ENCODE peak calls at places on chromosomes 16 and 17, in five cellular contexts. X, J, N, P and R are unnamed samples.

GRCh38 chr16:21150375-21151001 is at the start of gene DNAH3:
- DNase-seq in X (peak), P (no peak), J (no peak), N (peak), R (no peak)

GRCh38 chr17:64638552-64639198 is 23.4 kb downstream of the SMURF2 start:
- DNase-seq in P (no peak), N (no peak), X (no peak), J (no peak), R (no peak)

GRCh38 chr17:19900809-19901208 is 33.1 kb upstream of the ULK2 start:
- DNase-seq in J (no peak), X (no peak), P (no peak), N (no peak), R (no peak)

GRCh38 chr17:80708497-80708896 is 163.9 kb downstream of the RPTOR start:
- DNase-seq in N (no peak), J (no peak), P (no peak), X (no peak), R (no peak)

GRCh38 chr16:56102159-56102798 is 89.0 kb upstream of the GNAO1 start:
- DNase-seq in X (no peak), N (peak), J (peak), P (no peak), R (no peak)

GRCh38 chr16:88773812-88774291 is 11.2 kb downstream of the PIEZO1 start:
- DNase-seq in N (peak), J (peak), P (peak), X (peak), R (no peak)

GRCh38 chr16:86219655-86220445 is 290.5 kb upstream of the FOXF1 start:
- DNase-seq in J (peak), X (no peak), N (peak), P (no peak), R (peak)

GRCh38 chr17:633641-634091 is 81.0 kb downstream of the VPS53 start:
- DNase-seq in N (no peak), X (no peak), P (peak), J (peak), R (no peak)

GRCh38 chr16:55370762-55371482 is 46.9 kb downstream of the IRX6 start:
- DNase-seq in X (peak), P (no peak), N (peak), J (peak), R (no peak)

GRCh38 chr16:5633845-5634440 is 536.3 kb upstream of the EEF2KMT start:
- DNase-seq in N (no peak), J (no peak), X (no peak), P (no peak), R (no peak)

GRCh38 chr16:21684199-21684598 is 20.4 kb downstream of the OTOA start:
- DNase-seq in N (peak), X (no peak), J (no peak), P (no peak), R (no peak)

GRCh38 chr16:64397945-64398508 is 723.8 kb downstream of the CDH11 start:
- DNase-seq in N (no peak), X (no peak), J (no peak), P (no peak), R (no peak)

GRCh38 chr17:21385281-21385845 is 9.2 kb downstream of the KCNJ12 start:
- DNase-seq in P (no peak), N (no peak), J (no peak), X (no peak), R (no peak)

GRCh38 chr16:27253526-27253930 is 15.0 kb downstream of the NSMCE1 start:
- DNase-seq in J (no peak), N (no peak), P (peak), X (no peak), R (no peak)

GRCh38 chr16:79509221-79509631 is 91.3 kb downstream of the MAF start:
- DNase-seq in P (no peak), N (peak), X (no peak), J (peak), R (no peak)

GRCh38 chr17:44093231-44093900 is 22.8 kb downstream of the G6PC3 start:
- DNase-seq in J (no peak), N (no peak), X (no peak), P (no peak), R (no peak)

GRCh38 chr17:7667616-7668406 is 17.1 kb downstream of the ATP1B2 start:
- DNase-seq in X (no peak), P (no peak), J (no peak), N (no peak), R (no peak)

GRCh38 chr17:77881545-77881944 is 77.0 kb upstream of the TNRC6C start:
- DNase-seq in P (no peak), X (peak), J (peak), N (peak), R (no peak)

GRCh38 chr17:77692571-77693161 is 265.8 kb upstream of the TNRC6C start:
- DNase-seq in N (no peak), X (no peak), J (no peak), P (no peak), R (peak)

GRCh38 chr17:75875940-75876189 is 2.5 kb downstream of the TRIM47 start:
- DNase-seq in J (peak), P (no peak), X (no peak), N (no peak), R (no peak)

GRCh38 chr17:27996157-27997043 is 46.1 kb upstream of the NLK start:
- DNase-seq in X (no peak), P (no peak), J (no peak), N (no peak), R (no peak)

GRCh38 chr17:32335046-32335445 is 6.9 kb downstream of the C17orf75 start:
- DNase-seq in P (no peak), J (no peak), X (no peak), N (no peak), R (no peak)

GRCh38 chr16:4273858-4274291 is 1.1 kb upstream of the TFAP4 start:
- DNase-seq in J (peak), P (no peak), N (peak), X (peak), R (no peak)

GRCh38 chr17:79404136-79404911 is 206.5 kb downstream of the RBFOX3 start:
- DNase-seq in J (no peak), N (no peak), X (no peak), P (no peak), R (no peak)

GRCh38 chr16:383326-384020 is 1.7 kb upstream of the PGAP6 start:
- DNase-seq in J (no peak), X (peak), P (no peak), N (peak), R (no peak)

GRCh38 chr16:2598133-2598641 is 60.4 kb downstream of the PDPK1 start:
- DNase-seq in P (no peak), J (peak), N (no peak), X (peak), R (peak)

GRCh38 chr17:596287-596686 is 118.4 kb downstream of the VPS53 start:
- DNase-seq in N (no peak), J (no peak), X (peak), P (no peak), R (no peak)

GRCh38 chr17:54967621-54968258 is 714 bp downstream of the COX11 start:
- DNase-seq in N (peak), J (no peak), X (no peak), P (no peak), R (no peak)

GRCh38 chr16:74020086-74020670 is 276.4 kb upstream of the PSMD7 start:
- DNase-seq in J (no peak), P (no peak), N (no peak), X (no peak), R (no peak)

GRCh38 chr17:57211010-57211411 is 45.3 kb upstream of the MSI2 start:
- DNase-seq in J (no peak), P (no peak), N (no peak), X (no peak), R (no peak)

GRCh38 chr17:40122466-40122943 is 734 bp downstream of the MSL1 start:
- DNase-seq in X (peak), P (no peak), J (peak), N (peak), R (no peak)

GRCh38 chr16:27431773-27432599 is 30.0 kb downstream of the IL21R start:
- DNase-seq in J (peak), P (no peak), N (no peak), X (no peak), R (peak)

GRCh38 chr17:32517982-32518381 is 31.2 kb downstream of the CDK5R1 start:
- DNase-seq in N (no peak), P (no peak), J (peak), X (no peak), R (peak)

GRCh38 chr17:82891911-82892310 is 52.1 kb upstream of the ZNF750 start:
- DNase-seq in P (no peak), N (no peak), X (no peak), J (no peak), R (no peak)

GRCh38 chr17:83082435-83082834 is 3.0 kb downstream of the METRNL start:
- DNase-seq in N (no peak), P (no peak), X (no peak), J (no peak), R (no peak)

GRCh38 chr16:11100239-11100750 is 155.7 kb downstream of the SOCS1 start:
- DNase-seq in N (peak), X (no peak), P (peak), J (peak), R (no peak)

GRCh38 chr17:17387461-17388362 is 84.5 kb downstream of the NT5M start:
- DNase-seq in X (peak), P (no peak), N (peak), J (no peak), R (no peak)

GRCh38 chr17:50735287-50735686 is 15.9 kb downstream of the LUC7L3 start:
- DNase-seq in X (no peak), P (no peak), N (no peak), J (no peak), R (no peak)

GRCh38 chr17:50265212-50265611 is 9.1 kb upstream of the TMEM92 start:
- DNase-seq in N (no peak), X (peak), P (no peak), J (peak), R (peak)

GRCh38 chr16:84090212-84090611 is 26.5 kb downstream of the MBTPS1 start:
- DNase-seq in X (no peak), N (no peak), J (no peak), P (no peak), R (no peak)

DNA sequence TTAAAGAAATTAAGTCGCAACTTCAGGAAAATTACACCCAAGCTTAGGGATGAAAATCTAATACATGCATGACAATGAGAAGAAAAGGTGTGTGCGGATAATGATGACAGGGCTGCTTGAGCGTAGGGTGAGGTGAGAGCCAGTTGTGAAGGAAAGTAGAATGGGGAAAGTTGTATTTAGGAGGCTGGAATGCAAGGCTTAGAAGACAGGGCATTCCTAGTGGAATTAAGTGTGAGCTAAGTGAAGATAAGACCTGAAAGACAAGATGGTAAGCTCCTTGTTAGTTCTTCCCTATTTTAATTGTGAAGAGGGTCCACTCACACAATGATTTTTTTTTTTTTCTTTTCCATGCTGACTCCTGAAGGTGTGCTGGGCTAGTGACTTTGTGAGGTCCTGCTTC is 519.5 kb upstream of the SALL1 start:
- DNase-seq in X (no peak), J (no peak), N (no peak), P (no peak), R (no peak)
- TF ChIP-seq CTCF in X (no peak), J (no peak), N (no peak), P (no peak), R (no peak)

GRCh38 chr17:46841561-46842379 is 9.6 kb upstream of the WNT9B start:
- DNase-seq in N (no peak), P (no peak), J (no peak), X (peak), R (no peak)

GRCh38 chr17:46837521-46837920 is 13.9 kb upstream of the WNT9B start:
- DNase-seq in N (no peak), P (no peak), X (peak), J (no peak), R (no peak)

GRCh38 chr17:46847204-46848191 is 3.9 kb upstream of the WNT9B start:
- DNase-seq in J (no peak), N (no peak), X (no peak), P (no peak), R (no peak)

GRCh38 chr17:46839211-46839610 is 12.2 kb upstream of the WNT9B start:
- DNase-seq in N (no peak), X (no peak), P (no peak), J (no peak), R (no peak)

GRCh38 chr17:46842835-46843234 is 8.5 kb upstream of the WNT9B start:
- DNase-seq in J (no peak), X (peak), N (no peak), P (no peak), R (no peak)
- TF ChIP-seq CTCF in J (no peak), X (peak), N (peak), P (peak), R (peak)

DNA sequence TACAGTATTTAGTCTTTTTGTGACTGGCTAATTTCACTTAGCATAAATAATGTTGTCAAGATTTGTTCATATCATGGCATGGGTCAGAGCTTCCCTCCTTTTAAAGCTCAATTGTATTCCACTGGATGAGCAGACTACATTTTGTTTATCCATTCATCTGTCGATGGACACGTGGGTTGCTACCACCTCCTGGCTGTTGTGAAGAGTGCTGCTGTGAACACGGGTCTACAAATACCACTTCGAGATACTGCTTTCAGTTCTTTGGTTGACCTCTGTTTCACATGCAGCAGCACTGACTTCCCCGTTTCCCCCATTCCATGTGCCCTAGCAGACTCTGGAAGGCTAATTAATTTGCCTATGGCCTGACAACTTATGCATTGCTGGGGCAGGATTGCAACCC is 285.4 kb downstream of the SHISA9 start:
- DNase-seq in J (no peak), X (no peak), P (no peak), N (peak), R (no peak)
- TF ChIP-seq CTCF in J (no peak), X (no peak), P (peak), N (peak), R (no peak)

GRCh38 chr17:61322316-61323014 is 77.2 kb upstream of the TBX2 start:
- DNase-seq in J (no peak), N (no peak), X (no peak), P (no peak), R (no peak)
- TF ChIP-seq CTCF in J (no peak), N (no peak), X (no peak), P (no peak), R (no peak)

GRCh38 chr16:30370444-30371247 is at the start of gene TBC1D10B:
- DNase-seq in P (peak), X (peak), N (peak), J (peak), R (no peak)
- TF ChIP-seq CTCF in P (peak), X (peak), N (peak), J (no peak), R (peak)

DNA sequence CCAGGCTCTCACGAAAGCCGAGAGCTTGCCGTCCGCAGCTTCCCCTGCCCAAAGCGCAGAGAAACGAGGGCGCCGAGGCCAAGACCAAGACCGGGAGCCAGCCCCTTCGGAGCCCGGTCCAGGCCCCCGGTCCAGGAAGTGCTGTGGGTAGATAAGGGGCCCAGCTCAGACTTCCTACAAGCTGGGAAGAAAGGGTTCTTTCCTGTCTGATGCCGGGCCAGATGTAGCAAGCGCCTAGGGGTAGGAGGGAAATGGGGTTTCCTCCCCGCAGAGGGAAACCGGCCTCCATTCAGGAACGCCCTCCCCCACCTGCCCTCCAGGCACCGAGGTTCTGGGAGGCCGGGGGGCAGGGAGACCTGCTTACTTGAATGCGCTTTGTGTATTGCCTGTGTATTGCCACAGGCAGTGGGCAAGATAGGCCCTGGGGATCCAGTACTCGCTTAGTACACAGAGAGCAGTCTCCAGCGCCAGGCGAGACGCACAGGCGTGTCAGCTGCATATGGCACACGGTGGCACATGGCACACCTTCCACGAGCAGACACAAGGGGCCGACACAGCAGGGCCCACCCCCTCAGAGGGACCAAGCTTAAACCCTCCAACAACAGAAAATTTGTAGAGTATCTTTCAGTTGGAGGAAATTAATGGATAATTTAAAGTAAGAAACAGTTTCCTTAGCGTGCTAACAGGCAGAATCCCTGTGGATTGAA is 1.0 kb upstream of the CYB561 start:
- DNase-seq in X (peak), J (no peak), N (peak), P (no peak), R (no peak)
- TF ChIP-seq CTCF in X (no peak), J (no peak), N (no peak), P (no peak), R (no peak)

DNA sequence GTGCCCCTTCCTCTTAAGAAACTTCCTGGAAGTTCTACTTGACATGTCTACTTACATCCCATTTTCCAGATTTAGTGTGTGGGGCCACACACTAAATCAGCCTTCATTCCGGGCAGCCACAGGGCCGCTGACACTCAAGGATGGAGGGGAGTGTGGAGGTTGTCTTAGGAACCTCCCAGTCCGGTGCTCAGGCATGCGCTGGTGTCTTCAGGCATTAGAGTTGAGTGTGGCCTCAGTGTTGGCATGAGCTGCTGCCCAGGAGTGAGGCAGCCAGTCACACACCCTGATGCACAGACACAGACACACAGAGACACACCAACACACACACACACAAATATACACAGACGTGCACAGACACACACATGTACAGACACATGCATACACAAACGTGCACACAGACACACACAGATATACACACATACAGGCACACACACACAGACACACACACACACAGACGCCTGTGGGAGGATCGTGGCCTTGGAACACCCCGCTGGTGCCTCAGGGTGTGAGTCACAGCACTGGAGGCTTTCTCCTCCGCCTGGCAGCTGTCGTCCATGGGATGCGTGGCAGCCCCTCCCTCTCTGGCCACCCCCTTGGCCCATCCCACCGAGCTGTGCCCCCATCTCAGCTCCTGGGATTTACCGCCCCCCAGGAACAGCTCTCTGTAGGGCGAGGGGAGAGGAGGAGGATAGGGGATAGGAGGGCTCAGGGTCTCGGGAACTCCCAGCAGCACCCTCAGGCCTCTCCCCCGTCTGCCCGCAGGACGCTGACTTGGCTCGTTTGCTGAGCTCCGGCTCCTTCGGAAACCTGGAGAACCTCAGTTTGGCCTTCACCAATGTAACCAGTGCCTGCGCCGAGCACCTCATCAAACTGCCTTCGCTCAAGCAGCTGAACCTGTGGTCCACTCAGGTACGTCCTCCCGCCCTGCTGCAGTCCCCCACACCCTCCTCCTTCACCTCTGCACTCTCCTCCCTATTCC is 75.6 kb upstream of the PLCG2 start:
- DNase-seq in X (peak), P (peak), N (no peak), J (no peak), R (peak)
- TF ChIP-seq CTCF in X (no peak), P (no peak), N (no peak), J (no peak), R (no peak)